ENCODE peak calls at places on chromosomes 4 and X, in ten cellular contexts. M is activated T-cell treated with anti-CD3 and anti-CD28 coated beads, Interleukin-2, amount 50 U/mL, for 48 hours; O is omental fat pad; U is HEK293T; W is NCI-H460; K is stimulated activated CD8-positive, alpha-beta memory T cell treated with anti-CD3 and anti-CD28 coated beads, Interleukin-4, amount 100 ng/mL, for 48 hours; S is effector memory CD4-positive, alpha-beta T cell; I is activated CD8-positive, alpha-beta memory T cell treated with anti-CD3 and anti-CD28 coated beads for 4 hours; H is cortex of kidney; F is psoas muscle. X is an unnamed sample.

GRCh38 chr4:144757969-144758368 is 112.0 kb downstream of the HHIP start:
- DNase-seq in M (no peak), O (no peak), U (no peak), W (peak), K (no peak), S (no peak), I (no peak), H (no peak), F (no peak), X (no peak)

GRCh38 chr4:122150896-122151295 is 1.2 kb upstream of the BLTP1 start:
- DNase-seq in M (no peak), O (no peak), U (no peak), W (no peak), K (no peak), S (no peak), I (no peak), H (no peak), F (no peak), X (no peak)

GRCh38 chr4:136713140-136713539 is 819.2 kb downstream of the PCDH18 start:
- DNase-seq in M (no peak), O (no peak), U (peak), W (no peak), K (no peak), S (no peak), I (no peak), H (no peak), F (no peak), X (no peak)

GRCh38 chr4:102451266-102451665 is 49.9 kb upstream of the NFKB1 start:
- DNase-seq in M (no peak), O (no peak), U (no peak), W (no peak), K (no peak), S (no peak), I (no peak), H (no peak), F (no peak), X (no peak)

GRCh38 chrX:10537308-10537707 is 83.1 kb downstream of the MID1 start:
- DNase-seq in M (no peak), O (no peak), U (no peak), W (no peak), K (no peak), S (no peak), I (no peak), H (no peak), F (no peak), X (no peak)

GRCh38 chr4:37476256-37476655 is 209.9 kb downstream of the RELL1 start:
- DNase-seq in M (no peak), O (no peak), U (no peak), W (no peak), K (no peak), S (no peak), I (no peak), H (no peak), F (no peak), X (no peak)

GRCh38 chr4:157895205-157895604 is 277.6 kb downstream of the GASK1B start:
- DNase-seq in M (no peak), O (no peak), U (no peak), W (no peak), K (no peak), S (no peak), I (no peak), H (no peak), F (no peak), X (no peak)

GRCh38 chrX:151396042-151396826 is 772 bp upstream of the VMA21 start:
- DNase-seq in M (peak), O (no peak), U (no peak), W (peak), K (peak), S (no peak), I (no peak), H (no peak), F (no peak), X (peak)

X was measured in heart left ventricle.